ENCODE peak calls at places on chromosomes 5 and 9, in seven cellular contexts. P, V, R, X, F, N and Y are unnamed samples.

GRCh38 chr5:6110441-6111005 is 267.8 kb downstream of the MED10 start:
- DNase-seq in P (no peak), V (no peak), R (no peak), X (no peak), F (no peak), N (no peak), Y (no peak)

GRCh38 chr5:50958852-50959457 is 292.5 kb downstream of the PARP8 start:
- DNase-seq in P (no peak), V (peak; percentile 18), R (peak; percentile 20), X (peak; percentile 27), F (no peak), N (no peak), Y (peak; percentile 20)

GRCh38 chr9:69867081-69867814 is 46.6 kb downstream of the CFAP95 start:
- DNase-seq in P (no peak), V (no peak), R (no peak), X (no peak), F (no peak), N (no peak), Y (no peak)

GRCh38 chr5:999724-1000123 is 8.9 kb upstream of the NKD2 start:
- DNase-seq in P (no peak), V (no peak), R (no peak), X (no peak), F (no peak), N (no peak), Y (no peak)

GRCh38 chr5:107388111-107388861 is 282.5 kb downstream of the EFNA5 start:
- DNase-seq in P (peak; percentile 43), V (no peak), R (no peak), X (peak; percentile 65), F (no peak), N (no peak), Y (no peak)

GRCh38 chr9:130692365-130692764 is 1.2 kb upstream of the EXOSC2 start:
- DNase-seq in P (no peak), V (no peak), R (no peak), X (no peak), F (no peak), N (peak; percentile 94), Y (peak; percentile 23)

GRCh38 chr9:87525546-87526303 is 28.1 kb downstream of the DAPK1 start:
- DNase-seq in P (no peak), V (no peak), R (no peak), X (no peak), F (no peak), N (no peak), Y (no peak)

GRCh38 chr9:136533775-136534157 is 12.1 kb downstream of the NOTCH1 start:
- DNase-seq in P (peak; percentile 88), V (no peak), R (no peak), X (no peak), F (no peak), N (no peak), Y (no peak)

GRCh38 chr9:4596165-4596922 is 65.8 kb upstream of the PLPP6 start:
- DNase-seq in P (peak; percentile 76), V (no peak), R (no peak), X (no peak), F (peak; percentile 81), N (no peak), Y (no peak)

GRCh38 chr5:103589416-103590175 is 27.0 kb upstream of the NUDT12 start:
- DNase-seq in P (no peak), V (no peak), R (no peak), X (no peak), F (no peak), N (no peak), Y (no peak)

GRCh38 chr5:105508519-105508918 is 1945.9 kb upstream of the NUDT12 start:
- DNase-seq in P (no peak), V (no peak), R (no peak), X (no peak), F (no peak), N (no peak), Y (no peak)